ENCODE peak calls at places on chromosome 10, in four cellular contexts. V is HL-60, N is K562, M is GM12878. J is an unnamed sample.
A peak's percentile ranks its signal among the peaks of the same experiment; 100 is the strongest.

GRCh38 chr10:84172435-84173356 is 905 bp upstream of the GPR15LG start:
- DNase-seq in V (no peak), N (no peak), M (no peak), J (no peak)

GRCh38 chr10:98168766-98169165 is 34.3 kb downstream of the R3HCC1L start:
- DNase-seq in V (no peak), N (no peak), M (no peak), J (no peak)

GRCh38 chr10:23065549-23065948 is 29.8 kb upstream of the MSRB2 start:
- DNase-seq in V (no peak), N (no peak), M (no peak), J (no peak)

GRCh38 chr10:51300617-51301350 is 226.5 kb downstream of the PRKG1 start:
- DNase-seq in V (no peak), N (no peak), M (no peak), J (no peak)

GRCh38 chr10:104344219-104344618 is 6.0 kb upstream of the ITPRIP start:
- DNase-seq in V (no peak), N (no peak), M (no peak), J (no peak)

GRCh38 chr10:59907918-59908807 is 1.8 kb upstream of the CCDC6 start:
- DNase-seq in V (peak; percentile 51), N (peak; percentile 65), M (no peak), J (no peak)

GRCh38 chr10:61871487-61871886 is 30.0 kb upstream of the ARID5B start:
- DNase-seq in V (no peak), N (no peak), M (no peak), J (no peak)

GRCh38 chr10:92241501-92241900 is 49.4 kb downstream of the CPEB3 start:
- DNase-seq in V (no peak), N (no peak), M (no peak), J (no peak)

GRCh38 chr10:22701132-22701851 is 13.1 kb downstream of the PIP4K2A start:
- DNase-seq in V (no peak), N (no peak), M (no peak), J (no peak)

GRCh38 chr10:84140036-84140379 is 699 bp downstream of the GHITM start:
- DNase-seq in V (no peak), N (no peak), M (no peak), J (no peak)

GRCh38 chr10:47374611-47375536 is 9.2 kb downstream of the ZNF488 start:
- DNase-seq in V (no peak), N (no peak), M (no peak), J (no peak)

GRCh38 chr10:31383810-31384588 is 65.0 kb downstream of the ZEB1 start:
- DNase-seq in V (no peak), N (no peak), M (peak; percentile 93), J (no peak)

GRCh38 chr10:90925078-90926029 is 4.5 kb upstream of the ANKRD1 start:
- DNase-seq in V (no peak), N (no peak), M (no peak), J (no peak)

DNA sequence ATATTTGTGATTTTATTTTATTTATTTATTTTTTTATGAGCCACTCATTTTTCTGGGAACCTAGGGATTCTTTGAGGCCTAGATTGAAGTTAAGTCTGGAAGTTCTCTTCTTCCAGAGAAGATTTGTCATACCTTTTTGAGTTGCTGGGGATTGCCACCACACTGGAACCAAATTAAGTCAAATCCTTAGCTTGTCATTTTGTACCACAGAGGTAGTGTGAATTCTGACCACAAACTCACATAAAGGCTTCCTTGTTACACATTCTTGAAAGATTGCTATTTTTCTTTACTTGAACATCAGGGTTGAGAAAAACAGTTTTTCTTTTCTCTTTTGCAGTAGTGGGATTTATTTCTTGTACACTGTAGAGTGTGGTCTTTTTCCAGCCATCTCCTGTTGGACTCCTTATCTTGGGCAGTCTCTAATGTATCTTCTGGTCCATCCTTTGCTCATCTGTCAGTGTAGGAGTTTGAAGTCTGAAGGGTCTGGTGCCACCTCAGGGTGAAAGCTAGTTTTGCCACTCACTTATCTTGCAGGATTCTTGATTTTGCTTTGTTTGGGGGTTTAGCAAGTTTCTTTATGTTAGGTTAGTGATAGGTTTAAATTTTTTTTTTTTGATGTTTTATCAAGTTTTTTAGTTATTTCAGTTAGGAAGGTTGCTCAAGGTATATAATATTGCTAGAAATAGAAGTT is 24.8 kb downstream of the PCBD1 start:
- DNase-seq in V (no peak), N (no peak), M (no peak), J (no peak)
- TF ChIP-seq SPI1 in V (no peak), N (no peak), M (no peak), J (no peak)

GRCh38 chr10:43640603-43641002 is 8.1 kb downstream of the ZNF32 start:
- DNase-seq in V (no peak), N (no peak), M (no peak), J (no peak)
- TF ChIP-seq SPI1 in V (no peak), N (no peak), M (no peak), J (no peak)

GRCh38 chr10:73655257-73655989 is 406 bp downstream of the SYNPO2L start:
- DNase-seq in V (no peak), N (no peak), M (no peak), J (no peak)

GRCh38 chr10:73655990-73656298 is at the start of gene SYNPO2L:
- DNase-seq in V (no peak), N (no peak), M (no peak), J (no peak)

GRCh38 chr10:73650537-73651331 is 5.1 kb downstream of the SYNPO2L start:
- DNase-seq in V (no peak), N (no peak), M (peak; percentile 65), J (no peak)

GRCh38 chr10:73653195-73653594 is 2.6 kb downstream of the SYNPO2L start:
- DNase-seq in V (no peak), N (no peak), M (no peak), J (no peak)

GRCh38 chr10:73653701-73654100 is 2.1 kb downstream of the SYNPO2L start:
- DNase-seq in V (no peak), N (no peak), M (no peak), J (no peak)
- TF ChIP-seq SPI1 in V (no peak), N (no peak), M (no peak), J (no peak)

GRCh38 chr10:34343764-34344163 is 471.3 kb downstream of the PARD3 start:
- DNase-seq in V (no peak), N (no peak), M (no peak), J (no peak)
- TF ChIP-seq SPI1 in V (no peak), N (no peak), M (no peak), J (no peak)